ENCODE peak calls at places on chromosomes 5 and 9, in four cellular contexts. W is osteocyte, N is activated B cell treated with CpG ODN at 0.5 μM for 24 hours, M is AG09319. A is an unnamed sample.

GRCh38 chr9:6564868-6565267 is 80.7 kb downstream of the GLDC start:
- DNase-seq in W (no peak), N (no peak), M (no peak), A (no peak)

GRCh38 chr5:171825046-171825445 is 39.4 kb downstream of the SMIM23 start:
- DNase-seq in W (no peak), N (no peak), M (no peak), A (no peak)

GRCh38 chr9:81224166-81224858 is 465.0 kb downstream of the TLE1 start:
- DNase-seq in W (no peak), N (no peak), M (no peak), A (no peak)

GRCh38 chr9:132008871-132009812 is 70.5 kb downstream of the MED27 start:
- DNase-seq in W (no peak), N (no peak), M (no peak), A (no peak)

GRCh38 chr5:35854248-35854647 is 2.4 kb upstream of the IL7R start:
- DNase-seq in W (no peak), N (no peak), M (no peak), A (no peak)

GRCh38 chr9:12813960-12814876 is 39.4 kb downstream of the LURAP1L start:
- DNase-seq in W (no peak), N (no peak), M (peak; percentile 96), A (no peak)

GRCh38 chr9:19807182-19807892 is 18.5 kb upstream of the SLC24A2 start:
- DNase-seq in W (no peak), N (no peak), M (no peak), A (no peak)

GRCh38 chr5:156394642-156395393 is 67.9 kb downstream of the SGCD start:
- DNase-seq in W (no peak), N (no peak), M (no peak), A (no peak)

GRCh38 chr5:73887688-73888087 is 261.7 kb downstream of the ARHGEF28 start:
- DNase-seq in W (no peak), N (no peak), M (no peak), A (no peak)

GRCh38 chr9:37417857-37418618 is 4.5 kb upstream of the GRHPR start:
- DNase-seq in W (no peak), N (no peak), M (no peak), A (no peak)

GRCh38 chr9:88993327-88993726 is 2.1 kb downstream of the S1PR3 start:
- DNase-seq in W (no peak), N (no peak), M (no peak), A (no peak)

GRCh38 chr5:33793836-33794549 is 97.8 kb downstream of the ADAMTS12 start:
- DNase-seq in W (peak; percentile 51), N (no peak), M (no peak), A (no peak)

GRCh38 chr5:146213210-146213838 is 9.9 kb downstream of the RBM27 start:
- DNase-seq in W (no peak), N (no peak), M (no peak), A (no peak)

GRCh38 chr9:137034709-137035506 is 3.0 kb upstream of the FUT7 start:
- DNase-seq in W (peak; percentile 91), N (peak; percentile 82), M (peak; percentile 54), A (peak; percentile 72)

GRCh38 chr5:135156337-135156714 is 122.3 kb upstream of the PITX1 start:
- DNase-seq in W (peak; percentile 83), N (no peak), M (no peak), A (no peak)

GRCh38 chr5:166788050-166788449 is 1503.4 kb upstream of the WWC1 start:
- DNase-seq in W (no peak), N (no peak), M (no peak), A (no peak)

GRCh38 chr9:104866186-104866585 is 61.8 kb downstream of the ABCA1 start:
- DNase-seq in W (no peak), N (no peak), M (no peak), A (no peak)
- TF ChIP-seq CTCF in W (no peak), N (no peak), M (no peak), A (no peak)

DNA sequence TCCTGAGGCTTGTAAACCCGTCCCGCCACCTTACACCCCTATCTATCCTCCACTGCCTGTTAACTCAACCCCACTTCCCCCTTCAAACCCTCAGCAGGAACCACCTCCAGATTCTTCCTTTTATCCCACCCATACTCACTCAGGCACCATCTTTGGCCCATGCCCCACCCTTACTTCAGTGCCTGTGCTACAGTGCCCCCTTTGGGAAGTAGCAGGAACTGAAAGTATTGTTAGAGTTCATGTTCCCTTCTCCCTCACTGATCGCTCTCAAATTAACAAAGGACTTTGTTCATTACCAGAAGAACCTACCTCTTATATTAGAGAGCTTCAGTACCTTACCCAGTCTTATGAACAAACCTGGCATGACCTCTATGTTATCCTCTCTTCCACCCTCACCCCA is 92.2 kb upstream of the MOCS2 start:
- DNase-seq in W (no peak), N (no peak), M (no peak), A (no peak)
- TF ChIP-seq CTCF in W (peak; percentile 17), N (no peak), M (no peak), A (no peak)

DNA sequence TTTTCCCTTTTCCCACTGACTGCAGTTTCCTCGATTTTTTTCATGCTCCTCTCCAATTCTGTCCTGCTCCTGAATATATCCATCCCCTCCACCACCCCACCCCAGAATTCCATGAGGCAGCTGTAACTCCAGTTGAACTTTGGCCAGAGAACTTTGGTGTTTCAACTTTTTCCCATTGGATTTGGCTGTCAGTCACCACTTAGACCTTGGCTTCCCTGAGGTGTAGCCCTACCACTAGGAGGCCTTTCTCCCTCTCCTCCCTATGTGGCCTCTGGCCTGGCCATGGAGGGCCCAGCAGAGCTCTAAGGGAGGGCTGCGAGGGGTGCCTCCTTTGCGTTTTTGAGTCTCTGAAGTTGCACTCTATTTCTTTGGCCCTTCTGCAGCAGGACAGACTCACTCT is 261.3 kb downstream of the PIK3R1 start:
- DNase-seq in W (no peak), N (no peak), M (no peak), A (no peak)
- TF ChIP-seq CTCF in W (no peak), N (no peak), M (no peak), A (no peak)

GRCh38 chr9:15416880-15417279 is 5.8 kb upstream of the SNAPC3 start:
- DNase-seq in W (no peak), N (no peak), M (no peak), A (no peak)
- TF ChIP-seq CTCF in W (peak; percentile 68), N (no peak), M (peak; percentile 45), A (no peak)

GRCh38 chr5:177487975-177488374 is 9.4 kb downstream of the PDLIM7 start:
- DNase-seq in W (no peak), N (no peak), M (no peak), A (no peak)
- TF ChIP-seq CTCF in W (no peak), N (no peak), M (no peak), A (no peak)

DNA sequence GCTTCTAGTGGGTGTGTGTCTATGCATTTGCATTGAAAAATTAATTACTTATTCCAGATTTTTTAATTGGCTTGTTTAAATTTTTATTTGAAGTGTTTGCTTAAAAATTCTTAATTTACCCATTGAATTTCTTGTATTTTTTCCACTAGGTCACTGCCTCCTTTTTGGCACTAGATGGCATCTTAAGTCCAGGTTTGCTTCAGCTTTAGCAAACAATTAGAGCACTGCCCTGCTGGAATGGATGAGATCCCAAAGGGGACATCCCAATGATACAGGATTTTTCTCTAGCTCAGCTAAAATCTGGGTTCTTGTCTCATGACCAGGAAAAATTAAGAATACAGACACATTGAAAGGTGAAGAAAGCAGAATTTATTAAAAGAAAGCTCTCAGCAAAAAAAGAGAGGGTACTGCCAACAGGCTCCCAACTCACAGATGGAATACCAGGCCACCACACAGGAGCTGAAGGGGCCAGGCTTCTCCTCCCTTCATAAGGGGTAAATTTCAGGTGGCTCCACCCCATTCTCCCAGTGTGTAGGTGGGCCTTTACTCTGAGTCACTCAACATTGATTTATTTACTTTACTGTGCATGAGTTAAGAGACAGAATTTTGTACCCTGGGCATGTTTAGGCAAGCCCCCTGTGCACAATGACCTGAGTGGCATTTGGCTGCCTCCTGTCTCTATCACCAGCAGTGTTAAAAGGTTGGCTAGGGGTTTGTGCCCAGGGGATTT is 532.4 kb downstream of the ANXA1 start:
- DNase-seq in W (no peak), N (no peak), M (peak; percentile 32), A (no peak)
- TF ChIP-seq CTCF in W (peak; percentile 51), N (no peak), M (peak; percentile 76), A (no peak)

GRCh38 chr5:103645816-103646215 is 83.2 kb upstream of the NUDT12 start:
- DNase-seq in W (no peak), N (no peak), M (no peak), A (no peak)

GRCh38 chr5:103646698-103647614 is 84.4 kb upstream of the NUDT12 start:
- DNase-seq in W (no peak), N (no peak), M (no peak), A (no peak)

DNA sequence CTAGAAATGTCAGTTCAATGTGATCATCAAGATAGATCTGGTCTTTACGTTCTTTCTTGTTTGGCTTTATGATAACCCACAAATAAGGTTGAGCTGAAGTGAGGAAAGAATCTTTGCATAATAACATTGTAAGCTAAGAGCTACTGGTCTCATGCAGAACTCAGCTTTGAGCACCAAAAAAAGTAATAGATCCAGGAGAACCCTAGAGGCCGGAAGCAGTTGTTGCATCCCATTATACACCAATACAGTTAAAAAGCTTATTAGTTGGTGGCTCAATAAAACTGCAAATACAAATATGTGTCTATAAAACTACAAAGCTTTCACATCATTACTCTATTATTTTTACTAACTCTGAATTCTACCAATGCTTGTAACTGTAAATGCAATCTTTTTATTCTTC is 85.5 kb upstream of the NUDT12 start:
- DNase-seq in W (no peak), N (no peak), M (no peak), A (no peak)
- TF ChIP-seq CTCF in W (no peak), N (no peak), M (no peak), A (peak; percentile 19)

GRCh38 chr9:133935328-133936040 is 56.6 kb downstream of the VAV2 start:
- DNase-seq in W (no peak), N (no peak), M (no peak), A (no peak)
- TF ChIP-seq CTCF in W (no peak), N (no peak), M (no peak), A (no peak)

DNA sequence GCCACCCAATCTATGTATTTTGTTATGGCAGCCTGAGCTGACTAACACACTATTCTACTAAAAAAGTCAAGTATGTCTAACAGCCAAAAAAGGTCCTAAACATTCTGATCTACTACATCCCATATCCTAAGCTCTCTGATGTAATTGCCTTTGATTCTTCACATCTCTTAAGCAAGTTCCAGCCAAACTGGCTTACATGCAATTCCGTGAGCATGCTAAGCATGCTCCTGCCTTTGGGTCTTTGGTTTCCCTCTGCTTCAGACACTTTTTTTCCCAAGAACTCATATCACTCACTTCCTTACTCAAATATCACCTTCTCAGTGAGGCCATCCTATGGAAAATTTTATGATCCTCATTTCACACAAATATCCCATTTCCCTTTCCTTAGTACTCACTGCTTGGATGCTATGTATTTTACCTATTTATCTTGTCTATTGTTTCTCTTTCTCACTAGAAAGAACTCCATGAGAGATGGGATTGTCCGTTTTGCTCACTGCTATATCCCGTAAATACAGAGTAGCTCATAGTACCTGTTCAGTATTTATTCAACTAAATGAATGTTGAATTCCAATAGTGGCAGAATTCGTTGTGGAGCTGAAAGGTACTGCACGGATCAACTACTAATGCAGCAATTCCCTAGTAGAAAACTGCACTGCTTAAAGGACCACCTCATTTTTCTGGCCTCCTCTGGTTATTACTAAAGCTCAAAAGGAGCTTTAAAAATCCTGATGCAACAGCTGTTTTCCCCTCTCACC is 2.3 kb upstream of the SLC12A2 start:
- DNase-seq in W (no peak), N (no peak), M (no peak), A (no peak)
- TF ChIP-seq CTCF in W (peak; percentile 31), N (no peak), M (no peak), A (peak; percentile 31)